ENCODE peak calls at places on chromosomes 4 and X, in nine cellular contexts. F is suprapubic skin, C is A549, G is body of pancreas, D is lower leg skin, J is stomach, B is NB4, H is uterus, V is H54. L is an unnamed sample.

GRCh38 chr4:74930166-74930565 is 2.8 kb upstream of the PARM1 start:
- DNase-seq in J (no peak), B (no peak), H (no peak), D (no peak), G (no peak), V (no peak), F (no peak), C (no peak), L (no peak)

GRCh38 chr4:33369366-33369899 is 2649.3 kb downstream of the PCDH7 start:
- DNase-seq in G (no peak), J (no peak), H (no peak), B (no peak), C (no peak), V (no peak), D (no peak), F (no peak), L (no peak)

GRCh38 chrX:341541-342101 is 23.0 kb upstream of the GTPBP6 start:
- DNase-seq in J (no peak), F (peak; percentile 44), C (no peak), G (no peak), V (no peak), H (no peak), D (no peak), B (no peak), L (no peak)

GRCh38 chr4:15521442-15522039 is 51.9 kb downstream of the CC2D2A start:
- DNase-seq in F (no peak), J (no peak), G (no peak), D (no peak), C (no peak), V (no peak), B (no peak), H (no peak), L (no peak)

GRCh38 chr4:143307536-143307935 is 29.1 kb upstream of the GAB1 start:
- DNase-seq in H (no peak), B (no peak), V (no peak), C (no peak), J (no peak), G (no peak), D (no peak), F (no peak), L (no peak)

GRCh38 chr4:183422962-183423653 is 21.3 kb upstream of the CDKN2AIP start:
- DNase-seq in D (no peak), F (no peak), H (no peak), B (no peak), V (no peak), C (no peak), G (no peak), J (no peak), L (no peak)

GRCh38 chrX:34612036-34612435 is 45.0 kb downstream of the TMEM47 start:
- DNase-seq in D (no peak), H (no peak), C (no peak), G (no peak), J (no peak), B (no peak), V (no peak), F (no peak), L (no peak)

GRCh38 chrX:41721590-41721989 is 2.4 kb upstream of the GPR82 start:
- DNase-seq in G (no peak), B (no peak), V (no peak), F (no peak), J (no peak), H (no peak), D (no peak), C (no peak), L (no peak)

GRCh38 chrX:135185795-135186443 is 14.7 kb upstream of the CT55 start:
- DNase-seq in V (peak; percentile 25), J (no peak), G (peak; percentile 50), D (peak; percentile 19), F (no peak), H (no peak), C (peak; percentile 34), B (peak; percentile 70), L (no peak)

GRCh38 chr4:169439244-169439643 is 168.5 kb upstream of the SH3RF1 start:
- DNase-seq in C (no peak), B (no peak), J (no peak), F (no peak), G (no peak), D (no peak), H (no peak), V (no peak), L (no peak)

GRCh38 chrX:15299945-15300851 is 15.2 kb downstream of the ASB11 start:
- DNase-seq in H (no peak), J (no peak), G (peak; percentile 17), V (no peak), C (peak; percentile 25), D (no peak), B (peak; percentile 27), F (no peak), L (no peak)

GRCh38 chrX:19840899-19841648 is 46.3 kb downstream of the SH3KBP1 start:
- DNase-seq in D (no peak), G (no peak), F (no peak), B (peak; percentile 82), V (no peak), H (no peak), J (no peak), C (no peak), L (no peak)

GRCh38 chrX:42920752-42921151 is 142.8 kb upstream of the PPP1R2C start:
- DNase-seq in C (no peak), H (no peak), V (no peak), D (no peak), G (no peak), B (no peak), F (no peak), J (no peak), L (no peak)

GRCh38 chr4:90293320-90293719 is 166.1 kb downstream of the CCSER1 start:
- DNase-seq in C (no peak), F (no peak), G (no peak), J (no peak), D (no peak), H (no peak), B (no peak), V (no peak), L (no peak)

GRCh38 chr4:336099-336892 is 1.3 kb upstream of the ZNF141 start:
- DNase-seq in H (peak; percentile 35), C (no peak), B (no peak), D (peak; percentile 16), F (peak; percentile 60), G (peak; percentile 21), V (no peak), J (no peak), L (peak; percentile 91)

GRCh38 chrX:22424141-22424915 is 151.6 kb downstream of the CBLL2 start:
- DNase-seq in F (no peak), B (no peak), G (no peak), C (no peak), D (no peak), J (no peak), V (no peak), H (no peak), L (no peak)

GRCh38 chr4:173325007-173325736 is 9.0 kb downstream of the HMGB2 start:
- DNase-seq in D (no peak), C (no peak), B (no peak), H (no peak), V (no peak), F (no peak), G (no peak), J (no peak), L (no peak)
- TF ChIP-seq POLR2A in D (no peak), C (no peak), B (no peak), H (no peak), V (no peak), F (no peak), G (no peak), J (no peak), L (no peak)

GRCh38 chrX:50200907-50201306 is at the start of gene AKAP4:
- DNase-seq in V (no peak), H (no peak), J (no peak), C (no peak), G (no peak), F (no peak), B (no peak), D (no peak), L (no peak)

GRCh38 chrX:50206753-50207152 is 2.2 kb downstream of the CCNB3 start:
- DNase-seq in C (no peak), J (no peak), V (no peak), B (no peak), H (no peak), G (no peak), F (no peak), D (no peak), L (no peak)

GRCh38 chrX:50202539-50202938 is 1.7 kb upstream of the AKAP4 start:
- DNase-seq in C (no peak), G (no peak), H (no peak), V (no peak), F (no peak), D (no peak), J (no peak), B (no peak), L (no peak)

GRCh38 chrX:50204364-50204899 is at the start of gene CCNB3:
- DNase-seq in G (peak; percentile 79), F (peak; percentile 75), H (peak; percentile 59), J (peak; percentile 74), B (peak; percentile 71), C (peak; percentile 46), D (peak; percentile 33), V (peak; percentile 2), L (peak; percentile 71)
- TF ChIP-seq POLR2A in G (peak; percentile 70), F (no peak), H (no peak), J (no peak), B (no peak), C (peak; percentile 44), D (no peak), V (no peak), L (no peak)

DNA sequence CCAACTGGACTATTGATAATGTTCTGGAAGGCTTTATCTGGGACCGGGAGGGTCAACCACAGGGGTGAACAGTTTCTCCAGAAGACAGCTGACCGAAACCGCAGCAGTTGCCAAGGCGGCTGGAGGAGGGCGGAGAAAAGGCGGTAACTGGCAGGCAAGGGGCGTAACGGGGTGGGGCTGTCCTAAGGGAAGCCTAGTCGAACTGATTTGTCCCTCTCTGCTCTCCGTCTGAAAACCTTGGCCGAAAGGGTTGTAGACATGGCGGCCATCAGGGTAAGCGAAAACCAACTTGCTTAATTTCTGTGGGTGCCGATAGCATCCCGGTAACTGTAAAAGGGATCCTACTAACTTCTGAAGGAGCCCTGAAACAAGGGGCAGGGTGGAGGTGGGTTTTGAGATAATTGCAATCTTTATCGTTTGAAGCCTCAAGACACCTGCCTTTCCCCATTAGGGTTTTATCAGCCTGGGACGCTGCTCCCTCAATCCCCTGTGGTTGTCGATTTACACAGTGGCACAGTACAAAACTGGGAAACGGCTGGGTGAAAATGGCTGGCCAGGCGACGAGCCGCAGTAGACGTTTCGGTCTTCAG is at the start of gene APOOL:
- DNase-seq in J (peak; percentile 87), V (peak; percentile 60), F (peak; percentile 87), H (peak; percentile 80), G (peak; percentile 91), D (peak; percentile 82), C (peak; percentile 55), B (peak; percentile 90), L (peak; percentile 86)
- TF ChIP-seq POLR2A in J (no peak), V (no peak), F (no peak), H (no peak), G (peak; percentile 57), D (no peak), C (peak; percentile 40), B (peak; percentile 17), L (peak; percentile 33)

DNA sequence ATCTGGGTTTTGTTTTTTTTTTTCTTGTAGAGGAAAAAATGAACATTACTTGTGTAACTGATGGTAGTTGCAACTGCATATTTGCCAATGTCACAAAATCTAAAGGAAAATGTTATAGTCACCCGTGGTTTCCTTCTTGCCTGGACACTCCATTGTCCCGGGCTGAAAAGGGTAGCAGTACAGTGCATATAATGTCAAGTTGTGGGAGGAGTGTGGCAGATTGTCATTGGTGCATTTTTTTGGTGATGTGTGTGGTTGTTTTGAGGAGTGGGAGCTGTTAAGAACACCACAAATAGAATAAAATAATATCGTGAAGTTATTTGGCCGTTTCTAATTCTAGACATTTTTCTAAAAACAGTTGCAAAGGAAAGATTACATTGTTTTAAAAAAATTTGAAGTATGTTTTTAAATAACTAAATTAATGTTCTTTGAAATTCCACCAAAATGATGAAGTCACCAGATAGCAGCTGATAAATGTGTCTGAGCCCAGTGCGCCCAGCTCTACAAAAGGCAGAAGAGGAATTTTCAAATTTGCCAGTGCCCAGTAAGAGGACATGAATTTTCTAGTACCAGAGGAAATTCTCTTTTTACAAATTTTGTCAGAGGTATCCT is 1.3 kb downstream of the PKD2 start:
- DNase-seq in D (no peak), F (no peak), C (no peak), H (no peak), G (no peak), V (no peak), B (peak; percentile 38), J (no peak), L (no peak)
- TF ChIP-seq POLR2A in D (no peak), F (no peak), C (no peak), H (peak; percentile 1), G (no peak), V (no peak), B (no peak), J (no peak), L (no peak)

L was measured in upper lobe of left lung.